ENCODE peak calls at places on chromosome 2, in six cellular contexts. E, P, A, Z, T and B are unnamed samples.

GRCh38 chr2:66426250-66427064 is 8.5 kb upstream of the MEIS1 start:
- DNase-seq in P (no peak), T (no peak), E (peak), Z (no peak), A (no peak), B (no peak)

GRCh38 chr2:217788669-217789002 is 214.2 kb downstream of the TNS1 start:
- DNase-seq in E (no peak), T (no peak), Z (no peak), P (no peak), A (no peak), B (no peak)

GRCh38 chr2:101360229-101360628 is 27.1 kb downstream of the CREG2 start:
- DNase-seq in T (no peak), A (no peak), P (peak), Z (no peak), E (no peak), B (peak)

GRCh38 chr2:25597881-25598280 is 75.5 kb downstream of the DTNB start:
- DNase-seq in Z (no peak), E (no peak), A (no peak), T (no peak), P (no peak), B (no peak)

GRCh38 chr2:120765911-120766757 is 30.5 kb downstream of the GLI2 start:
- DNase-seq in A (no peak), P (no peak), T (peak), Z (no peak), E (peak), B (peak)

GRCh38 chr2:124973396-124973795 is 948.3 kb downstream of the CNTNAP5 start:
- DNase-seq in T (no peak), Z (no peak), E (no peak), A (no peak), P (no peak), B (no peak)

GRCh38 chr2:232396683-232397082 is 10.0 kb upstream of the ALPG start:
- DNase-seq in E (no peak), Z (no peak), A (no peak), T (no peak), P (no peak), B (no peak)

GRCh38 chr2:196169521-196169920 is 1.9 kb downstream of the STK17B start:
- DNase-seq in Z (no peak), A (no peak), E (no peak), T (no peak), P (no peak), B (no peak)

GRCh38 chr2:30293303-30293912 is 62.1 kb downstream of the LBH start:
- DNase-seq in Z (no peak), A (peak), P (peak), T (no peak), E (peak), B (peak)

GRCh38 chr2:207619764-207620203 is 5.4 kb downstream of the METTL21A start:
- DNase-seq in T (no peak), Z (no peak), A (peak), E (peak), P (no peak), B (no peak)

GRCh38 chr2:9150568-9150900 is 56.1 kb upstream of the ASAP2 start:
- DNase-seq in E (no peak), A (no peak), T (no peak), Z (no peak), P (no peak), B (no peak)

GRCh38 chr2:15732341-15733077 is 140.8 kb downstream of the DDX1 start:
- DNase-seq in E (no peak), T (no peak), A (no peak), P (no peak), Z (no peak), B (no peak)

GRCh38 chr2:73986085-73986680 is 1.5 kb downstream of the TET3 start:
- DNase-seq in T (no peak), E (no peak), Z (peak), A (no peak), P (no peak), B (no peak)

GRCh38 chr2:109343460-109343859 is 214.5 kb downstream of the SH3RF3 start:
- DNase-seq in P (no peak), Z (no peak), A (no peak), E (no peak), T (no peak), B (no peak)

GRCh38 chr2:77831068-77831467 is 308.9 kb upstream of the LRRTM4 start:
- DNase-seq in T (no peak), P (no peak), E (no peak), A (no peak), Z (no peak), B (no peak)

GRCh38 chr2:54708584-54709340 is 14.7 kb upstream of the EML6 start:
- DNase-seq in P (no peak), Z (no peak), A (no peak), T (peak), E (peak), B (no peak)

GRCh38 chr2:130264046-130264445 is 65.8 kb upstream of the TUBA3E start:
- DNase-seq in T (no peak), E (no peak), P (no peak), Z (no peak), A (no peak), B (no peak)

GRCh38 chr2:33436083-33436482 is 40.4 kb upstream of the RASGRP3 start:
- DNase-seq in A (no peak), P (no peak), E (no peak), Z (no peak), T (no peak), B (no peak)

GRCh38 chr2:7943446-7943845 is 738.4 kb upstream of the ID2 start:
- DNase-seq in E (no peak), Z (no peak), A (no peak), T (no peak), P (no peak), B (no peak)

GRCh38 chr2:127597046-127597983 is 48.6 kb upstream of the GPR17 start:
- DNase-seq in Z (no peak), E (no peak), P (no peak), A (no peak), T (no peak), B (no peak)

GRCh38 chr2:393711-394696 is 106.1 kb upstream of the ALKAL2 start:
- DNase-seq in T (no peak), Z (peak), E (peak), P (peak), A (peak), B (peak)

GRCh38 chr2:133420748-133421147 is 147.5 kb downstream of the NCKAP5 start:
- DNase-seq in T (no peak), P (no peak), E (no peak), A (no peak), Z (no peak), B (no peak)

GRCh38 chr2:133418671-133419070 is 149.6 kb downstream of the NCKAP5 start:
- DNase-seq in T (no peak), P (no peak), A (no peak), E (no peak), Z (no peak), B (no peak)

GRCh38 chr2:133422946-133423345 is 145.3 kb downstream of the NCKAP5 start:
- DNase-seq in A (no peak), E (no peak), T (no peak), P (no peak), Z (no peak), B (no peak)

GRCh38 chr2:133424876-133425275 is 143.4 kb downstream of the NCKAP5 start:
- DNase-seq in P (no peak), Z (no peak), T (no peak), A (no peak), E (no peak), B (no peak)

GRCh38 chr2:133421516-133422324 is 146.5 kb downstream of the NCKAP5 start:
- DNase-seq in Z (no peak), P (no peak), T (peak), A (no peak), E (no peak), B (no peak)
- TF ChIP-seq CTCF in Z (no peak), P (no peak), T (no peak), A (no peak), E (no peak), B (no peak)

GRCh38 chr2:10792001-10792400 is 20.6 kb downstream of the PDIA6 start:
- DNase-seq in Z (no peak), T (no peak), E (no peak), P (no peak), A (no peak), B (no peak)

GRCh38 chr2:10795508-10796046 is 17.0 kb downstream of the PDIA6 start:
- DNase-seq in A (no peak), P (no peak), E (no peak), T (no peak), Z (no peak), B (no peak)

GRCh38 chr2:10790228-10790973 is 22.2 kb downstream of the PDIA6 start:
- DNase-seq in T (no peak), E (no peak), P (no peak), A (no peak), Z (no peak), B (no peak)

GRCh38 chr2:10794891-10795290 is 17.7 kb downstream of the PDIA6 start:
- DNase-seq in A (no peak), P (no peak), E (no peak), T (no peak), Z (no peak), B (no peak)

GRCh38 chr2:10792660-10793400 is 19.8 kb downstream of the PDIA6 start:
- DNase-seq in T (no peak), Z (no peak), E (no peak), P (no peak), A (no peak), B (no peak)
- TF ChIP-seq CTCF in T (no peak), Z (no peak), E (no peak), P (no peak), A (no peak), B (peak)

GRCh38 chr2:193371200-193371599 is 1176.5 kb upstream of the TMEFF2 start:
- DNase-seq in A (no peak), T (no peak), Z (no peak), E (no peak), P (no peak), B (no peak)
- TF ChIP-seq CTCF in A (no peak), T (no peak), Z (no peak), E (no peak), P (no peak), B (no peak)

GRCh38 chr2:70948350-70949003 is 12.8 kb downstream of the ATP6V1B1 start:
- DNase-seq in P (peak), A (peak), Z (peak), E (peak), T (peak), B (peak)

GRCh38 chr2:70944291-70944690 is 8.6 kb downstream of the ATP6V1B1 start:
- DNase-seq in Z (no peak), T (no peak), P (no peak), E (no peak), A (no peak), B (no peak)

GRCh38 chr2:70947556-70948184 is 12.0 kb downstream of the ATP6V1B1 start:
- DNase-seq in A (no peak), P (no peak), T (no peak), E (peak), Z (no peak), B (peak)

GRCh38 chr2:70946832-70947442 is 11.2 kb downstream of the ATP6V1B1 start:
- DNase-seq in Z (peak), P (peak), E (peak), T (no peak), A (peak), B (peak)

DNA sequence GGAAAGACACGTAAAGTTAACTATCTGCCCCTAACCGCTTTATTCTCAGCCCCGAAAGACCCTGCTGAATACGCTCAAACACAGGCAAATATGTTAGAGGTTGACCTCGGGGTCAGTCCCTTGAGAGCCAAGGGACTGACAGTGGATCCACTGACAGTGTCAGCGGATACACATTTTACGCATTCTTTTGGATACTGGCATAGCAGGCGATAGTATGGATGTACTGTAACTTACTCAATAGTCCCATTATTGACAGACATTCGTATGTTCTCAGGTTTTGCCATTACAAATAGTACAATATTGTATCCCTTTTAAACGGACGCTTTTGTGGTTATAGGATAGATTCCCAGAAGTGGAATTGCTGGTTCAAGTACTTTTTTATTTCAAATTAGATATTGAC is 13.4 kb downstream of the ATP6V1B1 start:
- DNase-seq in Z (no peak), P (no peak), T (no peak), E (no peak), A (no peak), B (no peak)
- TF ChIP-seq CTCF in Z (no peak), P (no peak), T (no peak), E (no peak), A (no peak), B (no peak)

GRCh38 chr2:201452058-201452736 is 657 bp downstream of the STRADB start:
- DNase-seq in A (no peak), Z (no peak), T (no peak), E (peak), P (no peak), B (no peak)
- TF ChIP-seq CTCF in A (no peak), Z (no peak), T (peak), E (no peak), P (no peak), B (no peak)

DNA sequence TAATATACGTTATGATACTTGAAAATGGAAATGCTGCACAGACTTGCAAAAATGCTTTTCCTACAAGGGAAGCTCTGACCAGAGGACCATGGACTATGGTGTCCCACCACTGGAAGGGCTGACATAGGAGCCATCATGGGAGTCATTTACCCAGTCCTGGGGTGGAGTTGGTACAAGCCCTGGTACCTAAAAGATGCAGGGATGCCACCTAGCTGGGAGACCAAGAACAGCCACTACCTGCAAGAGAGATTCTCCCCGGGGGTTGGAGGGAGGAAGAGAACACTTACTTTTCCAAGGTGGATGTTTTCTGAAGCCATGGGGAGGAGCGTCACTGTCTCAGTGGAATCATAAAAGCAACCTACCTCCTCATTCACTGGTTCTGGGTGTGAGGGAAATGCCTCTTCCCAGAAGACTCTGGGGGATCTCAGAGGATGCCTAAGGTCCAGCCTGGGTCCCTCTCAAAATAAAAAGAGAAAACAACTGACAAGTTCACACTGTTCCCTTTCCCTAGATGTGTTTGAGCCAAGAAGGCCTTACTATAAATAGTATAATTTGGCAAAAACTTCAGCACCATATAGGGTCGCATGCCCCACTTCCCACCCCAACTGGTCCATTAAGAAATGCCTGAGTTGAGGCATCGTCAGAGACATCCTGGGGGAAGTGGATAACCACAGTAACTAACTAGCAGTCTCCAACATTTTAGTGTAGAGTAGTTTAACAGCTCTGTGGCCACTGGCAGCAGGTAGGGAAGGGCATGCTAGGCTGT is 39.9 kb downstream of the REEP1 start:
- DNase-seq in Z (no peak), T (no peak), A (peak), P (no peak), E (no peak), B (no peak)
- TF ChIP-seq CTCF in Z (no peak), T (peak), A (no peak), P (no peak), E (peak), B (peak)

DNA sequence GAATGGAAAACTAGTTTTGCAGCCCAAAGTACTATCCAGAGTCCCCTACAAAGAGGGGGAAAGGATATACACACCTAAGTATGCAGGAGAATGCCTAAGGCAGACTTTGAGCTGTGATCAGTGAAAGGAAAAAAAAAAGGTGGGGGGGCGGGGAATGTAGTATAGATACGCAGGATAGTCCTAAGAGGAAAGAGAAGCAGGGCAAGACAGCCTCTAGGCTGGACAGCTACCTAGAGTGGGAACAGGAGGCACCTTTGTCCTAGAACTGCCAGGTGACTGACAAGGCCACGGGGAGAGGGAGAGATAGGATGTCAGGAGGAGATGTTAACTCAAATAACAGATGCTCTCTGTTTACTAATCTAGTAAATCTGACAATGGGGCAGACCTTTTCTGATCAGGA is 6.0 kb downstream of the REEP1 start:
- DNase-seq in P (no peak), E (no peak), T (no peak), Z (no peak), A (no peak), B (no peak)
- TF ChIP-seq CTCF in P (no peak), E (no peak), T (no peak), Z (no peak), A (no peak), B (no peak)

GRCh38 chr2:31923662-31924061 is 87.1 kb downstream of the MEMO1 start:
- DNase-seq in P (no peak), T (no peak), Z (no peak), E (no peak), A (no peak), B (no peak)
- TF ChIP-seq CTCF in P (no peak), T (no peak), Z (no peak), E (no peak), A (no peak), B (no peak)

GRCh38 chr2:173021939-173022371 is 53.7 kb upstream of the MAP3K20 start:
- DNase-seq in Z (no peak), E (peak), T (peak), P (peak), A (no peak), B (peak)
- TF ChIP-seq CTCF in Z (no peak), E (peak), T (peak), P (peak), A (peak), B (peak)

DNA sequence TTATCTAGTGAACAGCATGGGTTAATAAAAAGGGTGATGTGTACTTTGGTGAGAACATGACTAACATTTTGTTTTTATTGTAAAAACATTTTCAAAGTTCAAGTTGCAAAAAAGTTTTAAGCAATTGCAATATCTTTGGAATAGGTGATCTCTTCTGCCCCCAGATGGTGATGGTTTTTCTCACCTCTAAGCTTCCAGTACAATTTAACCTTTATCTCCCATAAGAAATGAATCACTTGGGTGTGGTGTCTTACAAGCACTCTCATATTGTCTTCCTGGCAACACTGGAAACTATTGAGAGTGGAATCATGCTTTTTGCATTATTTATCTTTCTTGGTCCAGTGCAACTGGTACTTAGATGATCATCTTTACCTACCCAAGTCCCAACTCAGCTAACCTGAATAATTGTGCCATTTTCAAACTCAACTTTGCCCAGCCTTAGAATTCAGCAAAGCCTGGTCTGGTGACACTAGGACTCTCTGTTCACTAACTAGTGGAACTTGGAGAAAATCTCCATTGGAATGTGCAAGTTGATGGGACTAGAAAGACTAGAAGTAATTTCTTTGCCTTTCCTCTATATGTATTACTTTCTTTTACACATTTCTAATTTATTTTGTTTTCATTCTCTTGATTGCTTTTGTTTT is 964.6 kb upstream of the ZEB2 start:
- DNase-seq in A (peak), Z (no peak), T (no peak), P (peak), E (peak), B (peak)
- TF ChIP-seq CTCF in A (no peak), Z (no peak), T (peak), P (peak), E (peak), B (peak)